ENCODE peak calls at places on chromosomes 5 and 9, in ten cellular contexts. C is colonic mucosa; J is fibroblast of lung; V is CD8-positive, alpha-beta T cell; T is Calu3; Q is GM20000; L is lower leg skin; S is fibroblast of mammary gland; Y is GM10248; U is dorsolateral prefrontal cortex. X is an unnamed sample.

GRCh38 chr5:141817631-141818030 is 60.6 kb downstream of the PCDH1 start:
- DNase-seq in T (no peak), J (no peak), Y (no peak), C (no peak), S (no peak), Q (no peak), U (no peak), L (no peak), V (no peak), X (no peak)

GRCh38 chr5:123605822-123606221 is 93.8 kb downstream of the CSNK1G3 start:
- DNase-seq in S (no peak), T (no peak), V (no peak), L (no peak), J (no peak), Q (no peak), U (no peak), C (no peak), Y (peak), X (no peak)

GRCh38 chr5:31987985-31988710 is 186.0 kb downstream of the GOLPH3 start:
- DNase-seq in C (no peak), L (no peak), V (no peak), T (no peak), J (peak), U (no peak), S (peak), Q (no peak), Y (no peak), X (no peak)

GRCh38 chr5:111404270-111404769 is 108.0 kb downstream of the STARD4 start:
- DNase-seq in Y (no peak), C (no peak), L (no peak), T (no peak), V (no peak), U (no peak), S (no peak), Q (no peak), J (no peak), X (no peak)

GRCh38 chr9:110334183-110334582 is 3.5 kb downstream of the TXNDC8 start:
- DNase-seq in C (no peak), T (no peak), U (no peak), L (no peak), S (no peak), J (no peak), Y (peak), V (no peak), Q (peak), X (no peak)

GRCh38 chr5:83312672-83313071 is 158.9 kb upstream of the VCAN start:
- DNase-seq in Q (no peak), U (no peak), C (no peak), Y (no peak), V (no peak), S (no peak), L (no peak), J (no peak), T (no peak), X (no peak)

GRCh38 chr5:91456928-91457571 is 73.9 kb upstream of the ARRDC3 start:
- DNase-seq in T (no peak), C (no peak), S (no peak), Q (no peak), V (no peak), J (no peak), Y (no peak), L (no peak), U (no peak), X (no peak)

GRCh38 chr5:175493726-175494125 is 15.4 kb downstream of the SFXN1 start:
- DNase-seq in L (no peak), Q (no peak), Y (no peak), V (no peak), C (no peak), U (no peak), T (no peak), J (no peak), S (no peak), X (no peak)

GRCh38 chr9:91880378-91880972 is 69.6 kb downstream of the ROR2 start:
- DNase-seq in C (no peak), L (peak), V (no peak), Y (no peak), T (no peak), U (no peak), J (no peak), S (no peak), Q (no peak), X (no peak)

DNA sequence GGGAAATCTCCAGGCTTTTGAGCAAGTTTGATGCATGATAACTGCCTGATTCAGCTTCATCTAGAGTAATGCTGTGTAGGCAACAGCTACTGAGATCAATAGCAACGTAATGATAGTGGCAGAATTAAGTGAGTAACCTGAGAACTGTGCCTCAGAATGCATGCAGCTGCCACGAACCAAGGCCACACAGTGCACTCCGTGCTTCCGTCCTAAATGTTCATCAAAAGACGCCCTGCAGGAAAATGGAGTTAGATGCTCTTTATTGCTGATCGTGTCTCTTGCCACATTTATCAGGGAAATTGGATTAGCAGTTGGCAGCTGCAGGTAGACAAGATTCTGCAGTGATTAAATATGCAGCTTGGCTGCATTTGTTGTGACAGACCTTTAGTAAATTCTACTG is 107.8 kb upstream of the TLX3 start:
- DNase-seq in T (no peak), Q (no peak), V (no peak), C (no peak), U (no peak), Y (no peak), S (no peak), L (no peak), J (peak), X (no peak)
- TF ChIP-seq CTCF in T (no peak), Q (no peak), V (no peak), C (no peak), U (no peak), Y (no peak), S (no peak), L (no peak), J (no peak), X (no peak)

GRCh38 chr9:137021574-137021978 is 6.5 kb downstream of the ABCA2 start:
- DNase-seq in C (peak), J (no peak), S (no peak), V (no peak), T (no peak), L (no peak), Y (no peak), Q (no peak), U (no peak), X (no peak)
- TF ChIP-seq CTCF in C (no peak), J (no peak), S (no peak), V (no peak), T (no peak), L (no peak), Y (no peak), Q (no peak), U (no peak), X (no peak)

GRCh38 chr5:120919017-120919416 is 454.9 kb downstream of the PRR16 start:
- DNase-seq in J (no peak), Q (no peak), Y (no peak), L (no peak), S (peak), V (no peak), T (no peak), U (no peak), C (no peak), X (no peak)
- TF ChIP-seq CTCF in J (no peak), Q (no peak), Y (no peak), L (no peak), S (no peak), V (no peak), T (no peak), U (no peak), C (no peak), X (no peak)

GRCh38 chr5:61363715-61364114 is 31.7 kb downstream of the ZSWIM6 start:
- DNase-seq in S (no peak), V (no peak), T (no peak), U (no peak), J (no peak), Y (no peak), C (no peak), Q (no peak), L (no peak), X (no peak)

GRCh38 chr5:61357745-61358144 is 25.7 kb downstream of the ZSWIM6 start:
- DNase-seq in Q (no peak), U (no peak), T (no peak), V (no peak), L (no peak), C (no peak), J (no peak), Y (no peak), S (peak), X (no peak)

GRCh38 chr5:61366841-61367240 is 34.8 kb downstream of the ZSWIM6 start:
- DNase-seq in J (no peak), U (no peak), S (no peak), T (no peak), Y (no peak), Q (no peak), L (no peak), C (no peak), V (no peak), X (no peak)

DNA sequence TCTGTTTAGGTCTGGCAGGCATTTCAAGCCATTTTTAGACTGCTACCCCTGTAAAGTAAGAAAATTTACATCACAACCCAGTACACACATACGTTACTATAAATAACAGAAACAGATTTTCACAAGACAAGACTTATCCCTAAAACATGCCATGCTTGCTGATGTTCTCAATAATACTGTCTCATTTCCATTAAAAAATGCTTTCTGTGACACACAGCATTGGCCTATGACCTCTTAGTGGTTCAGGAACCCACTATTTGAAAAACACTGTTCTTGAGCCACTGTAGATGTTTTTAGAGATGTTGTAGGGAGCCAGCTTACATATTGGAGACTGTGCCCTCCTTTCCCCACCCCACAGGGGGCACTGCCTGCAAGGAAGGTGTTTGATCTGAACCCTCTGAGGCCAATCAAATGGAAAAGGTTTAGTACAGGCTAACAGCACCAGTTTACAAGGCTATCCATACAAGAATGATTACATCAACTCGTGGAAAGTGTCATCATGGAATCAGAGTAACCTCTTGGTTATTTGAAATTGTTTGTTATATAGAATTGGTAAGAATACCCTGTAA is 30.8 kb downstream of the ZSWIM6 start:
- DNase-seq in C (no peak), L (no peak), Y (no peak), V (no peak), U (no peak), T (peak), S (peak), J (peak), Q (no peak), X (no peak)
- TF ChIP-seq CTCF in C (no peak), L (no peak), Y (no peak), V (no peak), U (no peak), T (no peak), S (peak), J (peak), Q (no peak), X (peak)

GRCh38 chr9:133534346-133535284 is at the start of gene ADAMTSL2:
- DNase-seq in U (peak), V (peak), Q (peak), C (peak), S (peak), L (no peak), J (peak), Y (peak), T (no peak), X (no peak)

GRCh38 chr9:133531293-133531692 is 3.2 kb upstream of the ADAMTSL2 start:
- DNase-seq in U (no peak), T (no peak), Y (no peak), C (no peak), V (no peak), L (no peak), S (no peak), Q (no peak), J (no peak), X (no peak)

GRCh38 chr9:133533878-133534277 is 626 bp upstream of the ADAMTSL2 start:
- DNase-seq in Q (no peak), U (no peak), T (no peak), S (peak), Y (no peak), V (no peak), L (no peak), J (peak), C (no peak), X (no peak)

GRCh38 chr9:133535285-133535877 is 877 bp downstream of the ADAMTSL2 start:
- DNase-seq in V (no peak), J (no peak), Y (no peak), L (no peak), T (no peak), C (no peak), U (no peak), Q (no peak), S (no peak), X (no peak)

GRCh38 chr9:133532937-133533668 is 1.4 kb upstream of the ADAMTSL2 start:
- DNase-seq in U (peak), V (peak), J (peak), Q (peak), T (peak), C (peak), L (no peak), Y (peak), S (peak), X (peak)
- TF ChIP-seq CTCF in U (peak), V (peak), J (peak), Q (no peak), T (peak), C (no peak), L (peak), Y (peak), S (peak), X (peak)

X was measured in progenitor cell of endocrine pancreas.